ENCODE peak calls at places on chromosomes 5 and 9, in six cellular contexts. S, P, W, B, R and Y are unnamed samples. For H3K27me3, the result is how much of the 10 kb centered on the place peaks cover.

GRCh38 chr9:93007529-93008058 is 50.9 kb upstream of the SUSD3 start:
- DNase-seq in S (no peak), P (no peak), W (no peak), B (no peak), R (no peak), Y (peak)

GRCh38 chr5:90015584-90016018 is 394.0 kb downstream of the CETN3 start:
- DNase-seq in S (no peak), P (peak), W (no peak), B (no peak), R (peak), Y (no peak)

GRCh38 chr9:113131689-113132151 is 19.1 kb upstream of the SLC31A2 start:
- DNase-seq in S (no peak), P (peak), W (no peak), B (no peak), R (peak), Y (no peak)

GRCh38 chr5:57106661-57107060 is 67.2 kb upstream of the GPBP1 start:
- DNase-seq in S (no peak), P (no peak), W (no peak), B (no peak), R (no peak), Y (no peak)

GRCh38 chr5:98458726-98459125 is 314.7 kb upstream of the RGMB start:
- DNase-seq in S (no peak), P (no peak), W (no peak), B (no peak), R (peak), Y (no peak)

GRCh38 chr9:3916984-3917383 is 382.9 kb downstream of the GLIS3 start:
- DNase-seq in S (no peak), P (no peak), W (no peak), B (no peak), R (peak), Y (no peak)

GRCh38 chr9:95721132-95721531 is 154.4 kb upstream of the ERCC6L2 start:
- DNase-seq in S (no peak), P (no peak), W (no peak), B (no peak), R (no peak), Y (no peak)

GRCh38 chr5:93850311-93850710 is 108.9 kb upstream of the POU5F2 start:
- DNase-seq in S (no peak), P (no peak), W (no peak), B (no peak), R (no peak), Y (no peak)

GRCh38 chr5:1723476-1723875 is 76.2 kb downstream of the MRPL36 start:
- DNase-seq in S (no peak), P (no peak), W (no peak), B (no peak), R (no peak), Y (peak)

GRCh38 chr9:133770076-133770777 is 32.1 kb upstream of the SARDH start:
- DNase-seq in S (peak), P (no peak), W (no peak), B (no peak), R (no peak), Y (peak)

GRCh38 chr5:179241175-179241574 is 104.1 kb downstream of the ADAMTS2 start:
- DNase-seq in S (no peak), P (no peak), W (no peak), B (peak), R (no peak), Y (no peak)

GRCh38 chr9:129459550-129460322 is 161.2 kb downstream of the C9orf50 start:
- DNase-seq in S (no peak), P (no peak), W (no peak), B (no peak), R (no peak), Y (no peak)

GRCh38 chr9:95193067-95193466 is 124.4 kb downstream of the FANCC start:
- DNase-seq in S (no peak), P (no peak), W (no peak), B (no peak), R (no peak), Y (no peak)

GRCh38 chr9:82260691-82261090 is 272.1 kb downstream of the SPATA31D1 start:
- DNase-seq in S (no peak), P (no peak), W (no peak), B (no peak), R (no peak), Y (no peak)

GRCh38 chr5:141877478-141878185 is 578 bp downstream of the PCDH1 start:
- DNase-seq in S (no peak), P (no peak), W (peak), B (no peak), R (no peak), Y (peak)

GRCh38 chr5:135492319-135492626 is 40.1 kb upstream of the TIFAB start:
- DNase-seq in S (no peak), P (no peak), W (no peak), B (no peak), R (no peak), Y (no peak)

GRCh38 chr9:121295662-121296191 is 27.8 kb downstream of the GSN start:
- DNase-seq in S (no peak), P (no peak), W (peak), B (peak), R (no peak), Y (no peak)

GRCh38 chr5:154194348-154195329 is 4.1 kb downstream of the GALNT10 start:
- DNase-seq in S (no peak), P (peak), W (no peak), B (no peak), R (peak), Y (no peak)

GRCh38 chr5:157648275-157648990 is 3.8 kb downstream of the SOX30 start:
- DNase-seq in S (no peak), P (no peak), W (no peak), B (no peak), R (peak), Y (no peak)

GRCh38 chr5:174563899-174564298 is 160.5 kb upstream of the MSX2 start:
- DNase-seq in S (no peak), P (no peak), W (no peak), B (no peak), R (peak), Y (no peak)

GRCh38 chr9:124298646-124299235 is 41.0 kb downstream of the NEK6 start:
- DNase-seq in S (no peak), P (no peak), W (no peak), B (no peak), R (no peak), Y (no peak)

GRCh38 chr9:124297553-124297905 is 39.8 kb downstream of the NEK6 start:
- DNase-seq in S (peak), P (peak), W (peak), B (peak), R (peak), Y (peak)

GRCh38 chr9:124296800-124297552 is 39.2 kb downstream of the NEK6 start:
- DNase-seq in S (no peak), P (no peak), W (no peak), B (no peak), R (no peak), Y (no peak)

GRCh38 chr9:124299519-124300090 is 41.9 kb downstream of the NEK6 start:
- DNase-seq in S (no peak), P (no peak), W (no peak), B (no peak), R (peak), Y (no peak)

GRCh38 chr9:124297915-124298645 is 40.3 kb downstream of the NEK6 start:
- DNase-seq in S (no peak), P (no peak), W (no peak), B (no peak), R (no peak), Y (no peak)
- TF ChIP-seq POLR2A in S (no peak), P (no peak), W (no peak), B (no peak), R (no peak), Y (no peak)

GRCh38 chr9:119559056-119559455 is 189.8 kb upstream of the BRINP1 start:
- DNase-seq in S (no peak), P (no peak), W (no peak), B (no peak), R (no peak), Y (no peak)

GRCh38 chr9:119559986-119560385 is 190.8 kb upstream of the BRINP1 start:
- DNase-seq in S (no peak), P (no peak), W (no peak), B (no peak), R (no peak), Y (no peak)

DNA sequence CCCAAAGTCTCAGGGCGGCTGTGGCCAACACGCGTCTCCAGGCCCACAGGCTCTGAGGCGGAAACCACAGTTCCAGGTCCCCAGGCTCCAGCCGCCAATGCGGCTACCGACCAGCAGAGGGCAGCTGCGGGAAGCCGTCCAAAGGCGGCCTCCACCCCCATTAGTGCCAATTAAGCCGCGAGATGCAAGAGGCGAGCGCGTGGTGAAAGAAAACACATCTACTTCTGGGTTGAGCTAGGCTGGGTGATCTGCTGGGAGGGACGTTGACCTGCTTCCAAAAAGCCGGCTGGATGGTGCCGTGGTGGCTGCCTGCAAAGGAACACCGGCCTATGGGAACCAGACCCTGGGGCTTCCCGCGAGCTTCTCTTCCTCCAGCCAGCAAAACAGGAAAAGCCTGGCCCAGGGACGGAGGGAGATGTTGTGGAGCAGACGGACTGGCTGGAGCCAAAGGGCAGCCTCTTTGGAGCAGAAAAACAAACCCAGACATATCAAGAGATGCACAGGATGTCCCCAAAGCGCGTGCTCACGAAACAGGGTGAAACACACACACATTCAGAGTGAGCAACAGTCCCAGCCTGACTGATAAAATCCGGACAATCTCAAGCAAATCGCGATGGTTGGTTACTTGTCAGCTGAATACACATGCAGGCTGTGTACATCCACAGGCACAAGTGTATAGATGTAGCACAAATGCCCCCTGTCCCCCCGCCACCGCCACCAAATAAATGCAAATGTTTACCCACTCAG is 187.1 kb upstream of the BRINP1 start:
- DNase-seq in S (peak), P (peak), W (peak), B (peak), R (peak), Y (peak)
- TF ChIP-seq CTCF in S (peak), P (peak), W (peak), B (peak), R (peak), Y (peak)

GRCh38 chr5:139797856-139798510 is 2.4 kb downstream of the PSD2 start:
- DNase-seq in S (no peak), P (no peak), W (no peak), B (no peak), R (no peak), Y (no peak)
- H3K27me3 ChIP-seq in S (half or more), P (half or more), W (under half), B (half or more), R (half or more), Y (under half)

DNA sequence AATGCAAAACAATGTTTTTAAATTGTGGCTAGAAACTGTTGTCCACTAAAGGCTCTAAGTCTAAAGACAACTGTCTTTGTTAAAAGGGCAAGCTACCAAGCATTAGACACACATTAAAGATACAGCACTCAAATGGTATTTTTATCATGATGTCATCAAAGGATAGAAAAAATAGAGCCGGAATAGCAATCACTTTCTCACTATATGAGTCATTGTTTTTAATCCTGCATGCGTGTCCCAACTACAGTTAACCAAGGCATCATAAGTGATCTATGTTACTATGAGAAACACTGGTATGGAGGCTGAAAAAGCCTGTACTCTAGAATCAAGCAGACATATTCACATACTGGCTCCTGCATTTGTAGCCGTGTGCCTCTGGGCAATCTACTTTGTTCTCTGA is 1.9 kb upstream of the PJA2 start:
- DNase-seq in S (no peak), P (peak), W (no peak), B (no peak), R (peak), Y (no peak)
- TF ChIP-seq POLR2A in S (no peak), P (no peak), W (no peak), B (no peak), R (peak), Y (no peak)